ENCODE peak calls at places on chromosomes 7 and 10, in ten cellular contexts. W is tibial artery; O is DND-41; A is lung; R is left ventricle myocardium inferior; F is MM.1S; I is CD8-positive, alpha-beta memory T cell; E is CD8-positive, alpha-beta T cell; Y is aorta; U is CD4-positive, CD25-positive, alpha-beta regulatory T cell. N is an unnamed sample.

GRCh38 chr10:130662775-130663174 is 526.6 kb downstream of the GLRX3 start:
- DNase-seq in W (no peak), O (no peak), A (no peak), R (no peak), F (no peak), I (no peak), E (no peak), Y (no peak), U (no peak), N (no peak)

GRCh38 chr10:119896061-119896655 is 3.6 kb downstream of the SEC23IP start:
- DNase-seq in W (no peak), O (no peak), A (no peak), R (no peak), F (no peak), I (no peak), E (no peak), Y (no peak), U (no peak), N (no peak)

GRCh38 chr10:118041316-118041715 is 5.4 kb downstream of the RAB11FIP2 start:
- DNase-seq in W (no peak), O (no peak), A (no peak), R (no peak), F (no peak), I (no peak), E (no peak), Y (no peak), U (no peak), N (no peak)

GRCh38 chr7:94740490-94740889 is 84.6 kb upstream of the SGCE start:
- DNase-seq in W (no peak), O (no peak), A (no peak), R (no peak), F (no peak), I (no peak), E (no peak), Y (no peak), U (no peak), N (no peak)

GRCh38 chr7:154960063-154960790 is 42.7 kb downstream of the PAXIP1 start:
- DNase-seq in W (no peak), O (no peak), A (no peak), R (no peak), F (no peak), I (no peak), E (no peak), Y (no peak), U (no peak), N (no peak)

GRCh38 chr10:62437696-62438095 is 63.5 kb downstream of the ZNF365 start:
- DNase-seq in W (no peak), O (peak; percentile 14), A (no peak), R (no peak), F (peak; percentile 70), I (no peak), E (no peak), Y (no peak), U (peak; percentile 69), N (no peak)

GRCh38 chr10:16905304-16905703 is 88.1 kb upstream of the RSU1 start:
- DNase-seq in W (no peak), O (no peak), A (no peak), R (no peak), F (no peak), I (no peak), E (no peak), Y (no peak), U (no peak), N (no peak)

GRCh38 chr10:35898722-35899485 is 256.8 kb upstream of the FZD8 start:
- DNase-seq in W (no peak), O (no peak), A (no peak), R (peak; percentile 45), F (no peak), I (no peak), E (no peak), Y (no peak), U (no peak), N (peak; percentile 47)

DNA sequence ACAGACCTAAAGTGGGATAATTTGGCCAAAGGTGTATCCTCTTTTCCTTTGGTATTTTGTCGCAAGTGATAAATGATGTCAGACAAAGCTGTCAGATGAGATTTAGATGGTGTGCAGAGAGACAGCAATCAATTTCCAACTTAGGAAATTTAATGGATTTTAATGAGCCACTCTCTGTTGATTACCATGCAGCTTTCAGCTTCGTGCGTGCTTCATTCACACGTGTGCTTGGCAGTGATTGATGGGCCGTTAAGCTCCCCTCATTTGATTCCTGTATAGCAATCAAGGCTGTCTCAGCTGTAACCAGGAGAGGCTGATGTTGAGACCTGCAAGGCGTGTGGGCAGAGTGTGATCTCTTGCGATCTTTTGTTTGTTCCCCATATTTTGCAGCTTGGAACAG is 439.6 kb downstream of the CALN1 start:
- DNase-seq in W (no peak), O (no peak), A (no peak), R (no peak), F (no peak), I (no peak), E (no peak), Y (no peak), U (no peak), N (no peak)
- H3K9me3 ChIP-seq in W (no peaks in the 10 kb centered on the region), O (no peaks in the 10 kb centered on the region), A (peaks cover 4% of the 10 kb centered on the region), R (no peaks in the 10 kb centered on the region), F (no peaks in the 10 kb centered on the region), I (no peaks in the 10 kb centered on the region), E (no peaks in the 10 kb centered on the region), Y (no peaks in the 10 kb centered on the region), U (no peaks in the 10 kb centered on the region), N (no peaks in the 10 kb centered on the region)

GRCh38 chr10:46026106-46026505 is 4.3 kb downstream of the NCOA4 start:
- DNase-seq in W (no peak), O (no peak), A (no peak), R (no peak), F (no peak), I (no peak), E (no peak), Y (no peak), U (no peak), N (no peak)

GRCh38 chr10:46030091-46030937 is at the start of gene NCOA4:
- DNase-seq in W (peak; percentile 98), O (peak; percentile 95), A (peak; percentile 98), R (peak; percentile 98), F (peak; percentile 99), I (peak; percentile 99), E (peak; percentile 97), Y (peak; percentile 99), U (peak; percentile 95), N (peak; percentile 98)

GRCh38 chr10:46031648-46032532 is 1.5 kb upstream of the NCOA4 start:
- DNase-seq in W (no peak), O (no peak), A (no peak), R (no peak), F (no peak), I (no peak), E (no peak), Y (no peak), U (no peak), N (no peak)

GRCh38 chr10:46024948-46025347 is 5.5 kb downstream of the NCOA4 start:
- DNase-seq in W (no peak), O (no peak), A (no peak), R (no peak), F (no peak), I (no peak), E (no peak), Y (no peak), U (no peak), N (no peak)

DNA sequence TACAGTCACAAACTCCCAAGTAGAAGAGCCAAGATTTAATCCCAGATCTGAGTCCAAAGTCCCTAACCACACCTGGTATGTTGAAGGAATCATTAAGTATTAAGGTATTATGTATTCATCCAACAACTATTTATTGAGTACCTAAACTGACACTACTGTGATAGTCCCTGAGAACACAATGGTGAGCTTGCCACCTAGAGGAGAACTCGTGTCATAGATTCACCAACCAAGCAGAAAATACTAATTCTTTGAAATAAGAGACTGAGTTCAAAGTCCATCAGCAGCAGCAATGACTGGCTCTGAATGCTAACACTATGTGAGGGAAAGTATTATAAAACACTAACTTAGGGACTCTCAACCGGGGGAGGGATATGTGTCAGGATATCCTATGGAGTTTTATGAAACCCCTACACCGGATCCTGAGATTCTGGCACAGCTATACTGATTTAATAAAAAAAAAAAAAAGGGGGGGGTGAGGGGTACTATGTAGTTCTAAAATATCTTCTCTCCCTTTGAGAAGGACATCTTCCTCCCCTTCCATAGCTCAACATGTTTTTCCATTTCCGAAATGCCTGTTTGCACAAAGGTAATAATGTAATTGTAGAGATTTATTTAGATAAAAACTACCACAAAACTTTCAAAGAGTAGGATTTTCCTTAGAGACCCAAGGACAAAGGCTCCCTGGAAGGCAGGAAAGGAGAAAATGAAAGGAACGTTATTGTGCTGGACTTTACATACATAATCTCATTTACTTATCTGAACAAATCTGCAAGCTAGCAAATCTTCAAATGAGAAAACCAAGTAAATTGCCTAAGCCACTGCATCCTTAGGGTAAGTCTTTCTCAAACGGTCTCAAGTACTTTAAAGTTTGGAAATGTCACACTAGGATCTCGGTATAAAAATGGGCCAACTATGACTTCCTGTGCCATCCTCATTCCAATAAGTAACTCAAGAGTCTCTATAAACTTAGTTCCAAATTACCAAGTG is 1.5 kb downstream of the NCOA4 start:
- DNase-seq in W (no peak), O (peak; percentile 53), A (no peak), R (no peak), F (peak; percentile 66), I (no peak), E (peak; percentile 22), Y (no peak), U (peak; percentile 55), N (no peak)
- H3K4me3 ChIP-seq in W (peak overlapping the region; percentile 87), O (peak overlapping the region; percentile 97), A (no peak overlapping the region), R (peak overlapping the region; percentile 94), F (peak overlapping the region; percentile 91), I (peak overlapping the region; percentile 76), E (peak overlapping the region; percentile 86), Y (no peak overlapping the region), U (peak overlapping the region; percentile 92), N (peak overlapping the region; percentile 88)

GRCh38 chr10:73909716-73910115 is 1.2 kb upstream of the PLAU start:
- DNase-seq in W (no peak), O (no peak), A (no peak), R (no peak), F (no peak), I (no peak), E (no peak), Y (no peak), U (no peak), N (no peak)

GRCh38 chr10:73910764-73911552 is at the start of gene PLAU:
- DNase-seq in W (peak; percentile 58), O (peak; percentile 59), A (peak; percentile 62), R (peak; percentile 60), F (no peak), I (peak; percentile 53), E (peak; percentile 32), Y (peak; percentile 84), U (peak; percentile 41), N (no peak)

GRCh38 chr10:73910401-73910763 is 550 bp upstream of the PLAU start:
- DNase-seq in W (no peak), O (no peak), A (no peak), R (no peak), F (no peak), I (no peak), E (no peak), Y (no peak), U (no peak), N (no peak)

GRCh38 chr10:73907841-73908517 is 3.0 kb upstream of the PLAU start:
- DNase-seq in W (peak; percentile 72), O (no peak), A (peak; percentile 42), R (peak; percentile 44), F (no peak), I (no peak), E (no peak), Y (no peak), U (no peak), N (no peak)

GRCh38 chr10:73908853-73909611 is 1.9 kb upstream of the PLAU start:
- DNase-seq in W (peak; percentile 68), O (peak; percentile 47), A (peak; percentile 49), R (peak; percentile 33), F (no peak), I (no peak), E (peak; percentile 29), Y (peak; percentile 77), U (no peak), N (no peak)
- H3K4me1 ChIP-seq in W (peaks cover 51% of the 10 kb centered on the region), O (peaks cover 46% of the 10 kb centered on the region), A (peaks cover 15% of the 10 kb centered on the region), R (peaks cover 83% of the 10 kb centered on the region), F (peaks cover 7% of the 10 kb centered on the region), I (peaks cover 34% of the 10 kb centered on the region), E (peaks cover 30% of the 10 kb centered on the region), Y (no peaks in the 10 kb centered on the region), U (peaks cover 23% of the 10 kb centered on the region), N (peaks cover 72% of the 10 kb centered on the region)

GRCh38 chr7:105180002-105180401 is 166.0 kb downstream of the KMT2E start:
- DNase-seq in W (no peak), O (no peak), A (no peak), R (no peak), F (no peak), I (no peak), E (no peak), Y (no peak), U (no peak), N (no peak)
- H3K9me3 ChIP-seq in W (peaks cover 2% of the 10 kb centered on the region), O (no peaks in the 10 kb centered on the region), A (no peaks in the 10 kb centered on the region), R (peaks cover 8% of the 10 kb centered on the region), F (no peaks in the 10 kb centered on the region), I (no peaks in the 10 kb centered on the region), E (no peaks in the 10 kb centered on the region), Y (no peaks in the 10 kb centered on the region), U (no peaks in the 10 kb centered on the region), N (no peaks in the 10 kb centered on the region)